ENCODE peak calls at places on chromosomes 12 and 14, in ten cellular contexts. One of them, this sample, is unnamed.

GRCh38 chr12:119178544-119179334 is at the start of gene HSPB8:
- DNase-seq in left lung: peak; percentile 94
- DNase-seq in astrocyte: peak; percentile 87
- DNase-seq in suprapubic skin: peak; percentile 89
- DNase-seq in tibial artery: peak; percentile 99
- DNase-seq in IMR-90: peak; percentile 91
- DNase-seq in adrenal gland: peak; percentile 83
- DNase-seq in A549: peak; percentile 74
- DNase-seq in prostate gland: peak; percentile 78
- DNase-seq in heart right ventricle: peak; percentile 95
- DNase-seq in this sample: peak; percentile 69

GRCh38 chr14:93733646-93734045 is 54.6 kb downstream of the PRIMA1 start:
- DNase-seq in left lung: no peak
- DNase-seq in astrocyte: no peak
- DNase-seq in suprapubic skin: no peak
- DNase-seq in tibial artery: no peak
- DNase-seq in IMR-90: no peak
- DNase-seq in adrenal gland: no peak
- DNase-seq in A549: no peak
- DNase-seq in prostate gland: no peak
- DNase-seq in heart right ventricle: no peak
- DNase-seq in this sample: no peak

GRCh38 chr12:113861708-113862312 is 104.3 kb downstream of the RBM19 start:
- DNase-seq in left lung: no peak
- DNase-seq in astrocyte: peak; percentile 18
- DNase-seq in suprapubic skin: no peak
- DNase-seq in tibial artery: no peak
- DNase-seq in IMR-90: peak; percentile 27
- DNase-seq in adrenal gland: no peak
- DNase-seq in A549: no peak
- DNase-seq in prostate gland: no peak
- DNase-seq in heart right ventricle: no peak
- DNase-seq in this sample: no peak

GRCh38 chr14:70473825-70474224 is 21.9 kb downstream of the ADAM21 start:
- DNase-seq in left lung: no peak
- DNase-seq in astrocyte: no peak
- DNase-seq in suprapubic skin: no peak
- DNase-seq in tibial artery: no peak
- DNase-seq in IMR-90: no peak
- DNase-seq in adrenal gland: no peak
- DNase-seq in A549: no peak
- DNase-seq in prostate gland: no peak
- DNase-seq in heart right ventricle: no peak
- DNase-seq in this sample: no peak

GRCh38 chr12:113259499-113259953 is 38.3 kb downstream of the TPCN1 start:
- DNase-seq in left lung: no peak
- DNase-seq in astrocyte: no peak
- DNase-seq in suprapubic skin: peak; percentile 91
- DNase-seq in tibial artery: peak; percentile 94
- DNase-seq in IMR-90: no peak
- DNase-seq in adrenal gland: peak; percentile 85
- DNase-seq in A549: no peak
- DNase-seq in prostate gland: no peak
- DNase-seq in heart right ventricle: peak; percentile 94
- DNase-seq in this sample: peak; percentile 79

GRCh38 chr12:11264501-11264900 is 5.0 kb downstream of the PRB3 start:
- DNase-seq in left lung: no peak
- DNase-seq in astrocyte: no peak
- DNase-seq in suprapubic skin: no peak
- DNase-seq in tibial artery: no peak
- DNase-seq in IMR-90: no peak
- DNase-seq in adrenal gland: no peak
- DNase-seq in A549: no peak
- DNase-seq in prostate gland: no peak
- DNase-seq in heart right ventricle: no peak
- DNase-seq in this sample: no peak

GRCh38 chr14:41350476-41350875 is 256.2 kb upstream of the LRFN5 start:
- DNase-seq in left lung: peak; percentile 27
- DNase-seq in astrocyte: no peak
- DNase-seq in suprapubic skin: no peak
- DNase-seq in tibial artery: no peak
- DNase-seq in IMR-90: no peak
- DNase-seq in adrenal gland: no peak
- DNase-seq in A549: no peak
- DNase-seq in prostate gland: no peak
- DNase-seq in heart right ventricle: no peak
- DNase-seq in this sample: no peak

GRCh38 chr12:100450726-100451125 is 22.9 kb upstream of the NR1H4 start:
- DNase-seq in left lung: no peak
- DNase-seq in astrocyte: no peak
- DNase-seq in suprapubic skin: no peak
- DNase-seq in tibial artery: no peak
- DNase-seq in IMR-90: no peak
- DNase-seq in adrenal gland: peak; percentile 55
- DNase-seq in A549: no peak
- DNase-seq in prostate gland: no peak
- DNase-seq in heart right ventricle: no peak
- DNase-seq in this sample: no peak

GRCh38 chr12:2057793-2058408 is 5.1 kb downstream of the CACNA1C start:
- DNase-seq in left lung: no peak
- DNase-seq in astrocyte: no peak
- DNase-seq in suprapubic skin: no peak
- DNase-seq in tibial artery: peak; percentile 75
- DNase-seq in IMR-90: no peak
- DNase-seq in adrenal gland: no peak
- DNase-seq in A549: no peak
- DNase-seq in prostate gland: no peak
- DNase-seq in heart right ventricle: no peak
- DNase-seq in this sample: no peak

GRCh38 chr14:104580961-104581360 is 1.4 kb downstream of the C14orf180 start:
- DNase-seq in left lung: no peak
- DNase-seq in astrocyte: peak; percentile 6
- DNase-seq in suprapubic skin: no peak
- DNase-seq in tibial artery: peak; percentile 81
- DNase-seq in IMR-90: peak; percentile 4
- DNase-seq in adrenal gland: peak; percentile 68
- DNase-seq in A549: no peak
- DNase-seq in prostate gland: no peak
- DNase-seq in heart right ventricle: peak; percentile 73
- DNase-seq in this sample: peak; percentile 38
- H3K4me1 ChIP-seq in left lung: no peaks in the 10 kb centered on the region
- H3K4me1 ChIP-seq in astrocyte: no peaks in the 10 kb centered on the region
- H3K4me1 ChIP-seq in suprapubic skin: peaks cover 21% of the 10 kb centered on the region
- H3K4me1 ChIP-seq in tibial artery: no peaks in the 10 kb centered on the region
- H3K4me1 ChIP-seq in IMR-90: no peaks in the 10 kb centered on the region
- H3K4me1 ChIP-seq in adrenal gland: peaks cover 14% of the 10 kb centered on the region
- H3K4me1 ChIP-seq in A549: peaks cover 4% of the 10 kb centered on the region
- H3K4me1 ChIP-seq in prostate gland: no peaks in the 10 kb centered on the region
- H3K4me1 ChIP-seq in heart right ventricle: peaks cover 46% of the 10 kb centered on the region
- H3K4me1 ChIP-seq in this sample: peaks cover 18% of the 10 kb centered on the region

DNA sequence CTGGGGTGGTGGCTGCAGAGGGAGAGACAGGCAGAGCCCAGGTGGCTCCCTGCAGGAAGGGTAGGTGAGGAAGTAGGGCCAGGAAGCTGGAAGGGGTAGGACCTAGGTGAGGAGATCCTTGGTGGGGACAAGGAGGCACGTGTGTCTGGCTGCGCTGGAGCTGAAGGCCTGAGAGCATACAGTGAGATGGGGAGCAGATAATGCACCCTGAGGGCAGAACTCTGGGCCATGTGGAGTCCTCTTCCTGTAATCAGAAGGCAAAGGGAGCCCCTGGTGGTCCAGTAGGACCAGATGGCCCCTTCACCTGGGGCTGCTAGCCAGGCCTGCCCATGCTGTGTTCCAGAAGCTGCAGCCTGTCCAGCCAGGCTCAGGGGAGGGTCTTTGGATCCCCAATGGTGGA is 15.3 kb upstream of the KRT80 start:
- DNase-seq in left lung: no peak
- DNase-seq in astrocyte: no peak
- DNase-seq in suprapubic skin: no peak
- DNase-seq in tibial artery: peak; percentile 61
- DNase-seq in IMR-90: no peak
- DNase-seq in adrenal gland: no peak
- DNase-seq in A549: no peak
- DNase-seq in prostate gland: no peak
- DNase-seq in heart right ventricle: no peak
- DNase-seq in this sample: no peak
- H3K4me1 ChIP-seq in left lung: peaks cover 4% of the 10 kb centered on the region
- H3K4me1 ChIP-seq in astrocyte: peaks cover 48% of the 10 kb centered on the region
- H3K4me1 ChIP-seq in suprapubic skin: peaks cover 84% of the 10 kb centered on the region
- H3K4me1 ChIP-seq in tibial artery: no peaks in the 10 kb centered on the region
- H3K4me1 ChIP-seq in IMR-90: peaks cover 34% of the 10 kb centered on the region
- H3K4me1 ChIP-seq in adrenal gland: peaks cover 33% of the 10 kb centered on the region
- H3K4me1 ChIP-seq in A549: peaks cover 87% of the 10 kb centered on the region
- H3K4me1 ChIP-seq in prostate gland: no peaks in the 10 kb centered on the region
- H3K4me1 ChIP-seq in heart right ventricle: peaks cover 23% of the 10 kb centered on the region
- H3K4me1 ChIP-seq in this sample: peaks cover 20% of the 10 kb centered on the region

DNA sequence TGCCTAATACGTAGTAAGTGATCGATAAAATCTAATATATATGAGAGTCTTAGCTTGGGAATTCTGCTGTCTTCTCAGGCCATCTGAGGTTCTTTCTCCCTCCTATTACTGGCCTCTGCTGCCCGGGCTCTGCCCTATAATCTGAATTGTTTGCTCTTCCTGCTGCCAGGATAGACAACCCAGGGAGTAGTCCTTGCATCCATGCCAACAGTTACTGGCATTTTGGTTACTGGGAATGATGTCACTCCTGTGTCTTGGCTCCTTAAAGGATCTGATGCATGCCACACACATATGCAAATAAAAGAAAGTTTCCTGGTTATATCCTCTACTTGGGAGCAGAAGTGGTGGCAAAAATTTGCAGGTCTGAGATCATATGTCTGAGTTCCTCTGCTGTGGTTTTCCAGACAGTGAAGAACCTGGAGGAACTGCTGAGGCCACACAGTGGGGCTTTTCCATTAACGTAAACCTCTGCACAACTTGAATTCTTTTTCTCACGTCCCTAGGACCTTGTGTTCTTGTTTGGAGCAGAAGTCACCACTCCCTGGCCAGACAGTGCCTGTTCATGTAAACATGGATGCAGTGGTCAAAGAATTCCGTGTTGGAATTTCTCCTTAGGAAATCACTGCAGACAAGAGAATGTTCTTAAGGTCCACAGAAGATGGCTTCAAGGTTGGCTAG is 320.6 kb upstream of the TBX3 start:
- DNase-seq in left lung: no peak
- DNase-seq in astrocyte: no peak
- DNase-seq in suprapubic skin: no peak
- DNase-seq in tibial artery: no peak
- DNase-seq in IMR-90: no peak
- DNase-seq in adrenal gland: peak; percentile 54
- DNase-seq in A549: no peak
- DNase-seq in prostate gland: peak; percentile 75
- DNase-seq in heart right ventricle: no peak
- DNase-seq in this sample: no peak
- H3K4me1 ChIP-seq in left lung: no peaks in the 10 kb centered on the region
- H3K4me1 ChIP-seq in astrocyte: no peaks in the 10 kb centered on the region
- H3K4me1 ChIP-seq in suprapubic skin: no peaks in the 10 kb centered on the region
- H3K4me1 ChIP-seq in tibial artery: no peaks in the 10 kb centered on the region
- H3K4me1 ChIP-seq in IMR-90: no peaks in the 10 kb centered on the region
- H3K4me1 ChIP-seq in adrenal gland: peaks cover 17% of the 10 kb centered on the region
- H3K4me1 ChIP-seq in A549: peaks cover 34% of the 10 kb centered on the region
- H3K4me1 ChIP-seq in prostate gland: no peaks in the 10 kb centered on the region
- H3K4me1 ChIP-seq in heart right ventricle: no peaks in the 10 kb centered on the region
- H3K4me1 ChIP-seq in this sample: no peaks in the 10 kb centered on the region

GRCh38 chr14:61719344-61720301 is 24.3 kb downstream of the HIF1A start:
- DNase-seq in left lung: no peak
- DNase-seq in astrocyte: no peak
- DNase-seq in suprapubic skin: no peak
- DNase-seq in tibial artery: no peak
- DNase-seq in IMR-90: no peak
- DNase-seq in adrenal gland: no peak
- DNase-seq in A549: no peak
- DNase-seq in prostate gland: no peak
- DNase-seq in heart right ventricle: no peak
- DNase-seq in this sample: no peak

GRCh38 chr14:61720302-61720677 is 25.0 kb downstream of the HIF1A start:
- DNase-seq in left lung: no peak
- DNase-seq in astrocyte: peak; percentile 39
- DNase-seq in suprapubic skin: no peak
- DNase-seq in tibial artery: no peak
- DNase-seq in IMR-90: no peak
- DNase-seq in adrenal gland: no peak
- DNase-seq in A549: no peak
- DNase-seq in prostate gland: no peak
- DNase-seq in heart right ventricle: no peak
- DNase-seq in this sample: no peak

GRCh38 chr14:61726772-61727658 is 31.7 kb downstream of the HIF1A start:
- DNase-seq in left lung: no peak
- DNase-seq in astrocyte: no peak
- DNase-seq in suprapubic skin: no peak
- DNase-seq in tibial artery: no peak
- DNase-seq in IMR-90: no peak
- DNase-seq in adrenal gland: no peak
- DNase-seq in A549: no peak
- DNase-seq in prostate gland: no peak
- DNase-seq in heart right ventricle: no peak
- DNase-seq in this sample: no peak

DNA sequence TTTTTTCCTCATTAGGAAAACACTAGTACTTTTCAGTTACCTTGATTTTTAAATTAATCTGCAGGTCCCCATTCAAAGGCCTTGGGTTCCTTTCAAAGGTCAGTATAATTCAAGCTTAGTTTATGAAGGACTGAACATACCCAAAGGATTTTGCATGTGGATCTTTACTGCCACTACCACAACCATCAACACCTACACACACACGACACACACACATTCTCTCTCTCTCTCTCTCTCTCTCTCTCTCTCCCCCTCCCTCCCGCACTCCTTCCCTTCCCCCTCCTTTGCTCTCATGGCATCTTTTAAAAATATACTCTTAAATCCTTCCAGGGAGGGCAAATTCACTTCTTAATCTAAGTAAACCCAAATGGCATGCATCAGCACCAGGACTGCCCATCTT is 28.8 kb downstream of the HIF1A start:
- DNase-seq in left lung: no peak
- DNase-seq in astrocyte: no peak
- DNase-seq in suprapubic skin: no peak
- DNase-seq in tibial artery: no peak
- DNase-seq in IMR-90: no peak
- DNase-seq in adrenal gland: no peak
- DNase-seq in A549: no peak
- DNase-seq in prostate gland: no peak
- DNase-seq in heart right ventricle: no peak
- DNase-seq in this sample: no peak
- H3K4me1 ChIP-seq in left lung: peaks cover 7% of the 10 kb centered on the region
- H3K4me1 ChIP-seq in astrocyte: peaks cover 4% of the 10 kb centered on the region
- H3K4me1 ChIP-seq in suprapubic skin: peaks cover 10% of the 10 kb centered on the region
- H3K4me1 ChIP-seq in tibial artery: no peaks in the 10 kb centered on the region
- H3K4me1 ChIP-seq in IMR-90: peaks cover 4% of the 10 kb centered on the region
- H3K4me1 ChIP-seq in adrenal gland: peaks cover 26% of the 10 kb centered on the region
- H3K4me1 ChIP-seq in A549: peaks cover 94% of the 10 kb centered on the region
- H3K4me1 ChIP-seq in prostate gland: no peaks in the 10 kb centered on the region
- H3K4me1 ChIP-seq in heart right ventricle: peaks cover 8% of the 10 kb centered on the region
- H3K4me1 ChIP-seq in this sample: peaks cover under 1% of the 10 kb centered on the region

GRCh38 chr14:55354500-55354899 is 57.1 kb downstream of the ATG14 start:
- DNase-seq in left lung: no peak
- DNase-seq in astrocyte: peak; percentile 15
- DNase-seq in suprapubic skin: no peak
- DNase-seq in tibial artery: peak; percentile 67
- DNase-seq in IMR-90: peak; percentile 48
- DNase-seq in adrenal gland: peak; percentile 59
- DNase-seq in A549: peak; percentile 44
- DNase-seq in prostate gland: peak; percentile 65
- DNase-seq in heart right ventricle: peak; percentile 53
- DNase-seq in this sample: peak; percentile 49
- H3K4me1 ChIP-seq in left lung: no peaks in the 10 kb centered on the region
- H3K4me1 ChIP-seq in astrocyte: no peaks in the 10 kb centered on the region
- H3K4me1 ChIP-seq in suprapubic skin: peaks cover 12% of the 10 kb centered on the region
- H3K4me1 ChIP-seq in tibial artery: no peaks in the 10 kb centered on the region
- H3K4me1 ChIP-seq in IMR-90: peaks cover 5% of the 10 kb centered on the region
- H3K4me1 ChIP-seq in adrenal gland: no peaks in the 10 kb centered on the region
- H3K4me1 ChIP-seq in A549: no peaks in the 10 kb centered on the region
- H3K4me1 ChIP-seq in prostate gland: no peaks in the 10 kb centered on the region
- H3K4me1 ChIP-seq in heart right ventricle: no peaks in the 10 kb centered on the region
- H3K4me1 ChIP-seq in this sample: peaks cover 3% of the 10 kb centered on the region

This sample was measured in pancreas.